ENCODE peak calls at places on chromosome 11, in five cellular contexts. H is colonic mucosa; L is CD8-positive, alpha-beta memory T cell; N is right cardiac atrium; W is pancreas. T is an unnamed sample.

GRCh38 chr11:31218847-31219246 is 150.7 kb downstream of the DCDC1 start:
- DNase-seq in H (no peak), L (no peak), N (no peak), W (no peak), T (no peak)

GRCh38 chr11:116336540-116336939 is 436.2 kb downstream of the BUD13 start:
- DNase-seq in H (no peak), L (no peak), N (no peak), W (no peak), T (no peak)

GRCh38 chr11:62925308-62925707 is 4.1 kb upstream of the CHRM1 start:
- DNase-seq in H (no peak), L (no peak), N (no peak), W (no peak), T (no peak)

GRCh38 chr11:94876645-94877445 is 96.5 kb downstream of the CWC15 start:
- DNase-seq in H (peak), L (no peak), N (peak), W (peak), T (no peak)

GRCh38 chr11:113473983-113474361 is 1.2 kb downstream of the DRD2 start:
- DNase-seq in H (no peak), L (no peak), N (no peak), W (no peak), T (no peak)

GRCh38 chr11:58575377-58576020 is at the start of gene LPXN:
- DNase-seq in H (no peak), L (peak), N (no peak), W (no peak), T (peak)

GRCh38 chr11:11028017-11028692 is 170.3 kb upstream of the ZBED5 start:
- DNase-seq in H (peak), L (peak), N (peak), W (peak), T (peak)

GRCh38 chr11:26319906-26320305 is 12.0 kb upstream of the ANO3 start:
- DNase-seq in H (no peak), L (no peak), N (no peak), W (no peak), T (no peak)

GRCh38 chr11:128365044-128365443 is 222.3 kb downstream of the ETS1 start:
- DNase-seq in H (no peak), L (no peak), N (no peak), W (no peak), T (peak)

GRCh38 chr11:31798057-31799035 is 12.8 kb downstream of the PAX6 start:
- DNase-seq in H (no peak), L (no peak), N (peak), W (no peak), T (no peak)

GRCh38 chr11:68990995-68991780 is 10.4 kb upstream of the MRGPRD start:
- DNase-seq in H (no peak), L (no peak), N (no peak), W (no peak), T (no peak)

GRCh38 chr11:127017482-127017881 is 16.9 kb upstream of the KIRREL3 start:
- DNase-seq in H (no peak), L (no peak), N (no peak), W (no peak), T (no peak)

GRCh38 chr11:40161855-40162410 is 1297.5 kb downstream of the LRRC4C start:
- DNase-seq in H (no peak), L (no peak), N (no peak), W (no peak), T (no peak)

GRCh38 chr11:105220175-105220574 is 80.6 kb upstream of the CARD18 start:
- DNase-seq in H (no peak), L (no peak), N (no peak), W (no peak), T (no peak)

GRCh38 chr11:116310215-116310614 is 462.6 kb downstream of the BUD13 start:
- DNase-seq in H (no peak), L (no peak), N (no peak), W (no peak), T (no peak)

GRCh38 chr11:6655020-6655789 is 404 bp downstream of the DCHS1 start:
- DNase-seq in H (no peak), L (peak), N (peak), W (peak), T (no peak)

GRCh38 chr11:114738954-114739353 is 60.6 kb downstream of the NXPE2 start:
- DNase-seq in H (peak), L (no peak), N (no peak), W (peak), T (peak)

GRCh38 chr11:113881856-113882255 is 6.5 kb upstream of the USP28 start:
- DNase-seq in H (no peak), L (no peak), N (no peak), W (no peak), T (no peak)

GRCh38 chr11:59573216-59573615 is 42.4 kb downstream of the OSBP start:
- DNase-seq in H (no peak), L (no peak), N (no peak), W (no peak), T (no peak)

GRCh38 chr11:66639066-66639813 is 737 bp downstream of the RBM4 start:
- DNase-seq in H (no peak), L (peak), N (no peak), W (no peak), T (peak)

GRCh38 chr11:103487113-103487512 is 377.9 kb downstream of the DYNC2H1 start:
- DNase-seq in H (no peak), L (no peak), N (no peak), W (no peak), T (no peak)

GRCh38 chr11:118895093-118896039 is 11.7 kb downstream of the CXCR5 start:
- DNase-seq in H (no peak), L (peak), N (peak), W (peak), T (peak)

GRCh38 chr11:106306942-106307341 is 229.5 kb downstream of the AASDHPPT start:
- DNase-seq in H (no peak), L (no peak), N (no peak), W (no peak), T (no peak)

GRCh38 chr11:120112174-120112796 is 25.6 kb downstream of the TRIM29 start:
- DNase-seq in H (no peak), L (no peak), N (no peak), W (no peak), T (no peak)

GRCh38 chr11:77470971-77471370 is 2.9 kb downstream of the PAK1 start:
- DNase-seq in H (no peak), L (no peak), N (no peak), W (no peak), T (no peak)

GRCh38 chr11:130631119-130631518 is 182.7 kb downstream of the ADAMTS15 start:
- DNase-seq in H (no peak), L (no peak), N (no peak), W (no peak), T (no peak)

GRCh38 chr11:18722293-18722637 is 3.7 kb downstream of the IGSF22 start:
- DNase-seq in H (no peak), L (no peak), N (no peak), W (no peak), T (no peak)

GRCh38 chr11:18721576-18722292 is 4.3 kb downstream of the IGSF22 start:
- DNase-seq in H (peak), L (peak), N (peak), W (peak), T (no peak)

GRCh38 chr11:18720811-18721575 is 5.0 kb downstream of the IGSF22 start:
- DNase-seq in H (peak), L (peak), N (peak), W (peak), T (no peak)

GRCh38 chr11:18723991-18724390 is 2.0 kb downstream of the IGSF22 start:
- DNase-seq in H (no peak), L (no peak), N (no peak), W (no peak), T (no peak)

DNA sequence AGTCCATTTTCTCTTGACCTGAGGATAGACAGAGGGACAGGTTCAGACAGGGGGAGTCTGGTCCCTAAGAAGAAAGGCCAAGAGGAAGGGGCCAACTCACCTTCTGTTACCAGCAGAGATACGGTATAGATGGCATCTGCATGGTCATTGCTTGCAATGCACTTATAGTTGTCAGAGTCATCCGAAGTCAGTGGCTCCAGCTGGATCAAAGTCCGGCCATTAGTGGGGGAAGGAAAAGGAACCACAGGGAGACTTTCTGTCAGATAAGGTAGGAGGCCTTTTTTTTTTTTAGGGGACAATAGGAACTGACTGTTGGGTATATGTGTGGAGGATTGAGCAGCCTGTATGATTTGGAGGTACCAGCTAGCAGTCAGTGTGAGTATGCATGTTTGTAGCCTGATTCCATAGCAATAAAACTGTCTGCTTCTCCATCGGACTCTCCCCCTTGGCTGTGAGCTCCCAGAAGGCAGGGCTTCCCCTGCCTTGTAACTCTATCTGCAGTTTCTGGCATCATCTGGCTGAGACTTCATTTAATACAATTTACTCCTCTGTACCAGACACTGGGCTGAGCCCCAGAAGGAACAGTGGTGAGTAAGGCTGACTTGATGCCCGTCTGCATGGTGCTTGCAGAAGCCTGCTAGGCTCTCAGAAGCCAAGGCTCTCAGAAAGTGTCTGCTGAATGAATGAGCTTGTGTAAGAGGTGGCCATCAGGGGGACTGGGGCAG is 5.7 kb downstream of the IGSF22 start:
- DNase-seq in H (no peak), L (no peak), N (no peak), W (no peak), T (no peak)
- H3K4me3 ChIP-seq in H (no peak), L (no peak), N (peak), W (no peak), T (no peak)

GRCh38 chr11:64776425-64776824 is 1.9 kb downstream of the SF1 start:
- DNase-seq in H (no peak), L (no peak), N (no peak), W (no peak), T (no peak)
- H3K4me3 ChIP-seq in H (peak), L (peak), N (peak), W (no peak), T (peak)

DNA sequence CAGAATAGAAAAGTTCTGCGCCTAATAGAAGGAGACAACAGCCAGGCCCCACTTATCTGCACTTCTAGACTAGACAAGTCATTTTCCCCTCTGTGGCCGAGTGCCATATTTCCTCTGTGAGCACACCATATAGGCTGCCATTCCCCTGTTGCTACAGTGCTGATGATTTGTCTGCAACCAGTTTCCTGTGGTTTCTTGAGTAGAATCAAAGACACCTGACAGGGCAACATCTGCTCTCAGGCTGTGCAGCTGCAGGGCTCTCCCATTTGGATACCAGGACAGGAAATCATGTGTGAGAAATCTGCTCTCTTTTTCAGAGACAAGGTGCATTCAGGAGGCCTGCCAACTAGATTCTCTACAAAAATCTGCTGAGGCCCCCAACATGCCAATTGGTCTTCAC is 879.3 kb downstream of the DLG2 start:
- DNase-seq in H (no peak), L (no peak), N (no peak), W (no peak), T (peak)
- H3K4me3 ChIP-seq in H (no peak), L (no peak), N (no peak), W (no peak), T (no peak)

GRCh38 chr11:79439430-79439892 is 1.4 kb downstream of the TENM4 start:
- DNase-seq in H (peak), L (no peak), N (no peak), W (no peak), T (no peak)
- H3K4me3 ChIP-seq in H (peak), L (no peak), N (peak), W (no peak), T (no peak)

GRCh38 chr11:121240650-121241299 is 51.8 kb upstream of the SC5D start:
- DNase-seq in H (no peak), L (no peak), N (no peak), W (no peak), T (no peak)
- H3K4me3 ChIP-seq in H (no peak), L (no peak), N (no peak), W (no peak), T (no peak)

GRCh38 chr11:72641522-72641899 is 32.7 kb downstream of the PDE2A start:
- DNase-seq in H (no peak), L (no peak), N (no peak), W (no peak), T (no peak)
- H3K4me3 ChIP-seq in H (peak), L (no peak), N (peak), W (no peak), T (no peak)

T was measured in Jurkat, Clone E6-1.